ENCODE peak calls at places on chromosomes 4 and X, in seven cellular contexts. N is cerebellum, F is T-helper 2 cell, U is upper lobe of right lung, E is AG04450, L is fibroblast of mammary gland, K is EL. O is an unnamed sample.

GRCh38 chrX:41023098-41023497 is 62.1 kb upstream of the USP9X start:
- DNase-seq in F (no peak), L (no peak), N (no peak), K (no peak), U (no peak), E (no peak), O (no peak)

GRCh38 chrX:2486476-2487133 is 14.2 kb downstream of the DHRSX start:
- DNase-seq in N (no peak), L (no peak), F (no peak), E (no peak), K (no peak), U (peak), O (no peak)

GRCh38 chr4:169458575-169458974 is 153.8 kb downstream of the NEK1 start:
- DNase-seq in N (no peak), K (no peak), E (no peak), F (no peak), L (no peak), U (no peak), O (no peak)

GRCh38 chr4:105246712-105247111 is 100.0 kb downstream of the TET2 start:
- DNase-seq in L (peak), E (peak), U (no peak), N (no peak), K (peak), F (no peak), O (no peak)

GRCh38 chr4:73539386-73539785 is 57.8 kb downstream of the AFM start:
- DNase-seq in F (no peak), L (peak), U (no peak), E (no peak), K (no peak), N (no peak), O (no peak)

GRCh38 chr4:101115841-101116240 is 231.5 kb downstream of the PPP3CA start:
- DNase-seq in K (no peak), L (no peak), U (no peak), E (no peak), F (no peak), N (no peak), O (no peak)

GRCh38 chr4:40719008-40719623 is 30.6 kb upstream of the NSUN7 start:
- DNase-seq in U (no peak), N (no peak), E (no peak), L (peak), F (no peak), K (peak), O (no peak)

GRCh38 chrX:134144231-134144630 is 92.8 kb upstream of the CCDC160 start:
- DNase-seq in F (no peak), K (no peak), U (no peak), L (peak), N (no peak), E (no peak), O (no peak)

GRCh38 chrX:48476919-48477318 is 920 bp downstream of the FTSJ1 start:
- DNase-seq in L (no peak), K (no peak), U (no peak), F (no peak), N (no peak), E (no peak), O (no peak)

GRCh38 chr4:20354120-20354519 is 102.4 kb downstream of the SLIT2 start:
- DNase-seq in N (no peak), K (no peak), E (no peak), F (no peak), L (no peak), U (no peak), O (no peak)

GRCh38 chrX:106698693-106699092 is 27.8 kb upstream of the RNF128 start:
- DNase-seq in N (no peak), E (peak), K (peak), L (peak), F (no peak), U (no peak), O (no peak)

GRCh38 chr4:84547211-84547610 is 35.7 kb upstream of the CDS1 start:
- DNase-seq in U (no peak), K (no peak), F (no peak), E (no peak), N (no peak), L (peak), O (no peak)

GRCh38 chrX:154411322-154411980 is at the start of gene TAFAZZIN:
- DNase-seq in N (peak), L (peak), U (peak), F (peak), E (no peak), K (peak), O (peak)

GRCh38 chr4:88991746-88992145 is 65.2 kb downstream of the FAM13A start:
- DNase-seq in E (no peak), U (no peak), K (peak), F (no peak), L (peak), N (no peak), O (no peak)

O was measured in NK-92 treated with Interleukin-12 subunit alpha and Interleukin-12 subunit beta, amount 100 ng/mL, for 24 hours.